ENCODE peak calls at places on chromosomes 12 and 14, in seven cellular contexts. A, R, D, K, Y, J and F are unnamed samples.

GRCh38 chr14:68908201-68908600 is 70.9 kb downstream of the ACTN1 start:
- ATAC-seq in A (no peak), R (no peak), D (no peak), K (no peak), Y (no peak), J (no peak), F (peak; percentile 18)

GRCh38 chr12:51625370-51625769 is 34.3 kb downstream of the SCN8A start:
- ATAC-seq in A (no peak), R (no peak), D (no peak), K (no peak), Y (no peak), J (no peak), F (no peak)

GRCh38 chr12:26422839-26423398 is 227.5 kb downstream of the SSPN start:
- ATAC-seq in A (no peak), R (peak; percentile 55), D (no peak), K (no peak), Y (no peak), J (no peak), F (no peak)

GRCh38 chr12:121144416-121144914 is 11.8 kb downstream of the P2RX7 start:
- ATAC-seq in A (no peak), R (peak; percentile 77), D (peak; percentile 51), K (peak; percentile 49), Y (no peak), J (peak; percentile 23), F (peak; percentile 40)

GRCh38 chr12:117069126-117069788 is 30.0 kb downstream of the TESC start:
- ATAC-seq in A (no peak), R (no peak), D (no peak), K (peak; percentile 36), Y (no peak), J (no peak), F (no peak)

GRCh38 chr12:108616941-108617858 is 16.5 kb downstream of the SELPLG start:
- ATAC-seq in A (no peak), R (peak; percentile 90), D (no peak), K (no peak), Y (peak; percentile 64), J (peak; percentile 11), F (no peak)

GRCh38 chr12:92696240-92696639 is 6.5 kb upstream of the PLEKHG7 start:
- ATAC-seq in A (no peak), R (no peak), D (no peak), K (no peak), Y (no peak), J (no peak), F (no peak)

GRCh38 chr12:132621657-132622435 is 3.3 kb downstream of the P2RX2 start:
- ATAC-seq in A (peak; percentile 12), R (no peak), D (no peak), K (peak; percentile 4), Y (peak; percentile 3), J (no peak), F (peak; percentile 25)

GRCh38 chr12:115710104-115710564 is 567.4 kb downstream of the MED13L start:
- ATAC-seq in A (no peak), R (no peak), D (no peak), K (no peak), Y (no peak), J (peak; percentile 46), F (no peak)

GRCh38 chr14:31993521-31993941 is 83.6 kb upstream of the ARHGAP5 start:
- ATAC-seq in A (no peak), R (no peak), D (peak; percentile 23), K (no peak), Y (no peak), J (peak; percentile 27), F (no peak)

GRCh38 chr14:36604757-36605505 is 22.5 kb upstream of the NKX2-8 start:
- ATAC-seq in A (peak; percentile 94), R (peak; percentile 82), D (peak; percentile 90), K (peak; percentile 83), Y (peak; percentile 72), J (peak; percentile 89), F (no peak)

GRCh38 chr12:53564276-53564675 is 57.0 kb upstream of the NPFF start:
- ATAC-seq in A (no peak), R (no peak), D (no peak), K (no peak), Y (no peak), J (no peak), F (no peak)

GRCh38 chr14:62209287-62209899 is 447.2 kb downstream of the SNAPC1 start:
- ATAC-seq in A (no peak), R (no peak), D (no peak), K (no peak), Y (no peak), J (no peak), F (no peak)

GRCh38 chr12:104935892-104936291 is 22.2 kb downstream of the SLC41A2 start:
- ATAC-seq in A (no peak), R (peak; percentile 51), D (no peak), K (no peak), Y (no peak), J (no peak), F (no peak)

GRCh38 chr12:106114084-106115068 is 24.4 kb downstream of the NUAK1 start:
- ATAC-seq in A (no peak), R (no peak), D (no peak), K (no peak), Y (no peak), J (peak; percentile 34), F (peak; percentile 86)

GRCh38 chr14:62722406-62722805 is 322.9 kb downstream of the KCNH5 start:
- ATAC-seq in A (no peak), R (no peak), D (no peak), K (no peak), Y (no peak), J (no peak), F (no peak)

GRCh38 chr12:93753285-93753684 is 76.1 kb downstream of the CRADD start:
- ATAC-seq in A (no peak), R (no peak), D (no peak), K (no peak), Y (no peak), J (no peak), F (no peak)

GRCh38 chr14:72606879-72607278 is 287.0 kb downstream of the DPF3 start:
- ATAC-seq in A (no peak), R (no peak), D (no peak), K (no peak), Y (no peak), J (no peak), F (no peak)
- H3K4me1 ChIP-seq in A (peaks cover 7% of the 10 kb centered on the region), R (no peaks in the 10 kb centered on the region), D (no peaks in the 10 kb centered on the region), K (no peaks in the 10 kb centered on the region), Y (no peaks in the 10 kb centered on the region), J (no peaks in the 10 kb centered on the region), F (no peaks in the 10 kb centered on the region)

GRCh38 chr12:85874064-85874463 is at the start of gene NTS:
- ATAC-seq in A (peak; percentile 63), R (peak; percentile 84), D (no peak), K (no peak), Y (no peak), J (no peak), F (no peak)

GRCh38 chr12:85877459-85877858 is 3.4 kb downstream of the NTS start:
- ATAC-seq in A (no peak), R (no peak), D (no peak), K (no peak), Y (no peak), J (no peak), F (no peak)

GRCh38 chr12:85866929-85867776 is 6.9 kb upstream of the NTS start:
- ATAC-seq in A (peak; percentile 86), R (peak; percentile 92), D (peak; percentile 84), K (no peak), Y (peak; percentile 72), J (peak; percentile 79), F (peak; percentile 55)

DNA sequence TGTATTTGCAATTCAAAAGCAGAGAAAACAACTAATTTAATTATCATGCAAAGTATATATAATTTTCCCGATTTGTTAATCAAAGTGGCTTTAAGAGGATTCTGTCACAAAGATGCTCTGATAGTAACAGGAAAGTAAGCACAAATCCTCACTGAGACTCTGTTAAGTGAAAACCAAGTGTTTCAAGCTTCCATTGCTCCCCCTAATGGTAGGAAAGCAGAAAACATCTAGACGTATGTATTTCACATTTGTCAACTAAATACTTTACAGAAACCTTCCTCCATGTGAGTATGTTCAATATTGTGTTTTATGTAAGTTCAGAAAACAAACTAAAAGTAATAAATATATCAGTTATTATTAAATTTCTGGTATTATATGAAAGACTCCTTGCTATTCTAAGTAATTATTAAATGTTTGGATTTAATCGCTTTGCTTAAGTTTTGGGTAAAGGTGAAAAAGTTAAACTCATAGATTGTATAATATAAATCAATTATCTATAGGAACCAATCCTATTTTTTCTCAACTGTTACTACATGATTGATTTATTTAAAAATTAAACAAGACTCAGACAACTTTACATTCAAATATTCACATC is 1.5 kb upstream of the NTS start:
- ATAC-seq in A (peak; percentile 63), R (peak; percentile 83), D (peak; percentile 68), K (no peak), Y (no peak), J (no peak), F (no peak)
- TF ChIP-seq CTCF in A (peak; percentile 54), R (peak; percentile 73), D (peak; percentile 70), K (peak; percentile 50), Y (peak; percentile 75), J (peak; percentile 55), F (peak; percentile 25)

GRCh38 chr12:32400114-32400672 is 835 bp downstream of the FGD4 start:
- ATAC-seq in A (no peak), R (no peak), D (peak; percentile 29), K (peak; percentile 5), Y (peak; percentile 45), J (no peak), F (no peak)

GRCh38 chr12:32400866-32401265 is 1.5 kb downstream of the FGD4 start:
- ATAC-seq in A (no peak), R (no peak), D (no peak), K (no peak), Y (no peak), J (no peak), F (no peak)

GRCh38 chr12:32399045-32399372 is 349 bp upstream of the FGD4 start:
- ATAC-seq in A (no peak), R (no peak), D (no peak), K (no peak), Y (no peak), J (no peak), F (no peak)

GRCh38 chr12:32397703-32398102 is 1.7 kb upstream of the FGD4 start:
- ATAC-seq in A (no peak), R (no peak), D (no peak), K (no peak), Y (no peak), J (no peak), F (no peak)

GRCh38 chr12:32399373-32400113 is at the start of gene FGD4:
- ATAC-seq in A (peak; percentile 88), R (peak; percentile 94), D (peak; percentile 93), K (peak; percentile 95), Y (peak; percentile 98), J (peak; percentile 97), F (peak; percentile 97)
- TF ChIP-seq POLR2AphosphoS5 in A (peak; percentile 81), R (no peak), D (no peak), K (no peak), Y (peak; percentile 63), J (peak; percentile 90), F (peak; percentile 81)

GRCh38 chr12:6535960-6536847 is 1.9 kb downstream of the GAPDH start:
- ATAC-seq in A (no peak), R (no peak), D (no peak), K (no peak), Y (no peak), J (no peak), F (no peak)

GRCh38 chr12:6535697-6535946 is 1.3 kb downstream of the GAPDH start:
- ATAC-seq in A (no peak), R (no peak), D (no peak), K (no peak), Y (no peak), J (no peak), F (no peak)

GRCh38 chr12:6533653-6534157 is 612 bp upstream of the GAPDH start:
- ATAC-seq in A (peak; percentile 39), R (peak; percentile 55), D (peak; percentile 37), K (peak; percentile 66), Y (peak; percentile 60), J (peak; percentile 74), F (peak; percentile 28)

GRCh38 chr12:6534158-6534913 is at the start of gene GAPDH:
- ATAC-seq in A (peak; percentile 52), R (peak; percentile 76), D (peak; percentile 69), K (peak; percentile 77), Y (peak; percentile 62), J (peak; percentile 93), F (peak; percentile 83)

GRCh38 chr12:6534914-6535696 is 788 bp downstream of the GAPDH start:
- ATAC-seq in A (peak; percentile 1), R (peak; percentile 13), D (no peak), K (peak; percentile 4), Y (no peak), J (peak; percentile 67), F (peak; percentile 59)
- H3K4me1 ChIP-seq in A (peaks cover 22% of the 10 kb centered on the region), R (peaks cover 29% of the 10 kb centered on the region), D (peaks cover 53% of the 10 kb centered on the region), K (peaks cover 39% of the 10 kb centered on the region), Y (peaks cover 51% of the 10 kb centered on the region), J (peaks cover 43% of the 10 kb centered on the region), F (peaks cover 36% of the 10 kb centered on the region)